ENCODE peak calls at places on chromosomes 5 and 9, in nine cellular contexts. One of them, this sample, is unnamed.

GRCh38 chr5:173923236-173924104 is 35.3 kb downstream of the CPEB4 start:
- DNase-seq in DND-41: no peak
- DNase-seq in MM.1S: no peak
- DNase-seq in aorta: no peak
- DNase-seq in heart left ventricle: no peak
- DNase-seq in GM12878: no peak
- DNase-seq in thoracic aorta: no peak
- DNase-seq in breast epithelium: no peak
- DNase-seq in OCI-LY7: peak; percentile 37
- DNase-seq in this sample: no peak

GRCh38 chr9:128550770-128551651 is 1.4 kb upstream of the SPTAN1 start:
- DNase-seq in DND-41: no peak
- DNase-seq in GM12878: no peak
- DNase-seq in heart left ventricle: peak; percentile 30
- DNase-seq in MM.1S: no peak
- DNase-seq in OCI-LY7: no peak
- DNase-seq in aorta: no peak
- DNase-seq in breast epithelium: no peak
- DNase-seq in thoracic aorta: no peak
- DNase-seq in this sample: no peak

GRCh38 chr5:172959824-172960799 is 888 bp downstream of the RPL26L1 start:
- DNase-seq in GM12878: no peak
- DNase-seq in thoracic aorta: no peak
- DNase-seq in breast epithelium: no peak
- DNase-seq in aorta: no peak
- DNase-seq in DND-41: peak; percentile 17
- DNase-seq in heart left ventricle: no peak
- DNase-seq in OCI-LY7: no peak
- DNase-seq in MM.1S: peak; percentile 23
- DNase-seq in this sample: no peak

GRCh38 chr9:123725389-123725788 is 204.5 kb downstream of the DENND1A start:
- DNase-seq in DND-41: no peak
- DNase-seq in MM.1S: no peak
- DNase-seq in heart left ventricle: no peak
- DNase-seq in OCI-LY7: no peak
- DNase-seq in thoracic aorta: no peak
- DNase-seq in breast epithelium: no peak
- DNase-seq in aorta: no peak
- DNase-seq in GM12878: no peak
- DNase-seq in this sample: no peak

GRCh38 chr5:74579215-74579614 is 61.3 kb downstream of the ENC1 start:
- DNase-seq in MM.1S: peak; percentile 84
- DNase-seq in heart left ventricle: no peak
- DNase-seq in aorta: no peak
- DNase-seq in DND-41: peak; percentile 46
- DNase-seq in breast epithelium: no peak
- DNase-seq in GM12878: peak; percentile 87
- DNase-seq in thoracic aorta: no peak
- DNase-seq in OCI-LY7: no peak
- DNase-seq in this sample: no peak

GRCh38 chr5:74075496-74075895 is 449.5 kb downstream of the ARHGEF28 start:
- DNase-seq in DND-41: no peak
- DNase-seq in thoracic aorta: no peak
- DNase-seq in aorta: no peak
- DNase-seq in MM.1S: no peak
- DNase-seq in breast epithelium: no peak
- DNase-seq in heart left ventricle: no peak
- DNase-seq in GM12878: no peak
- DNase-seq in OCI-LY7: no peak
- DNase-seq in this sample: no peak

GRCh38 chr5:31193591-31194457 is at the start of gene CDH6:
- DNase-seq in MM.1S: no peak
- DNase-seq in thoracic aorta: no peak
- DNase-seq in breast epithelium: no peak
- DNase-seq in heart left ventricle: peak; percentile 13
- DNase-seq in OCI-LY7: no peak
- DNase-seq in aorta: peak; percentile 80
- DNase-seq in DND-41: no peak
- DNase-seq in GM12878: no peak
- DNase-seq in this sample: no peak

GRCh38 chr5:31952034-31952433 is 222.1 kb downstream of the GOLPH3 start:
- DNase-seq in aorta: no peak
- DNase-seq in GM12878: no peak
- DNase-seq in thoracic aorta: no peak
- DNase-seq in breast epithelium: no peak
- DNase-seq in DND-41: no peak
- DNase-seq in heart left ventricle: no peak
- DNase-seq in MM.1S: no peak
- DNase-seq in OCI-LY7: no peak
- DNase-seq in this sample: no peak

GRCh38 chr9:2655411-2655901 is 33.9 kb downstream of the VLDLR start:
- DNase-seq in thoracic aorta: peak; percentile 6
- DNase-seq in heart left ventricle: no peak
- DNase-seq in aorta: no peak
- DNase-seq in MM.1S: peak; percentile 56
- DNase-seq in breast epithelium: no peak
- DNase-seq in DND-41: peak; percentile 63
- DNase-seq in GM12878: no peak
- DNase-seq in OCI-LY7: peak; percentile 8
- DNase-seq in this sample: no peak

GRCh38 chr5:118076490-118076889 is 911.9 kb downstream of the DTWD2 start:
- DNase-seq in thoracic aorta: no peak
- DNase-seq in aorta: no peak
- DNase-seq in breast epithelium: no peak
- DNase-seq in MM.1S: no peak
- DNase-seq in OCI-LY7: no peak
- DNase-seq in heart left ventricle: no peak
- DNase-seq in DND-41: no peak
- DNase-seq in GM12878: no peak
- DNase-seq in this sample: no peak

GRCh38 chr5:127305486-127305885 is 14.9 kb downstream of the MEGF10 start:
- DNase-seq in heart left ventricle: no peak
- DNase-seq in breast epithelium: no peak
- DNase-seq in GM12878: no peak
- DNase-seq in aorta: no peak
- DNase-seq in DND-41: no peak
- DNase-seq in MM.1S: no peak
- DNase-seq in thoracic aorta: no peak
- DNase-seq in OCI-LY7: no peak
- DNase-seq in this sample: no peak

GRCh38 chr5:32270946-32271345 is 41.8 kb downstream of the MTMR12 start:
- DNase-seq in aorta: no peak
- DNase-seq in heart left ventricle: no peak
- DNase-seq in DND-41: no peak
- DNase-seq in breast epithelium: no peak
- DNase-seq in thoracic aorta: no peak
- DNase-seq in MM.1S: no peak
- DNase-seq in OCI-LY7: no peak
- DNase-seq in GM12878: no peak
- DNase-seq in this sample: no peak

GRCh38 chr9:133874061-133874638 is 118.0 kb downstream of the VAV2 start:
- DNase-seq in heart left ventricle: no peak
- DNase-seq in thoracic aorta: no peak
- DNase-seq in GM12878: no peak
- DNase-seq in breast epithelium: no peak
- DNase-seq in aorta: no peak
- DNase-seq in DND-41: no peak
- DNase-seq in OCI-LY7: no peak
- DNase-seq in MM.1S: no peak
- DNase-seq in this sample: no peak

GRCh38 chr9:133874659-133875058 is 117.5 kb downstream of the VAV2 start:
- DNase-seq in OCI-LY7: no peak
- DNase-seq in GM12878: no peak
- DNase-seq in heart left ventricle: no peak
- DNase-seq in thoracic aorta: no peak
- DNase-seq in breast epithelium: no peak
- DNase-seq in DND-41: no peak
- DNase-seq in MM.1S: no peak
- DNase-seq in aorta: no peak
- DNase-seq in this sample: no peak

GRCh38 chr9:133875131-133875530 is 117.0 kb downstream of the VAV2 start:
- DNase-seq in DND-41: no peak
- DNase-seq in aorta: no peak
- DNase-seq in OCI-LY7: no peak
- DNase-seq in breast epithelium: no peak
- DNase-seq in thoracic aorta: no peak
- DNase-seq in MM.1S: no peak
- DNase-seq in GM12878: no peak
- DNase-seq in heart left ventricle: no peak
- DNase-seq in this sample: no peak

GRCh38 chr9:133870598-133871595 is 121.2 kb downstream of the VAV2 start:
- DNase-seq in heart left ventricle: no peak
- DNase-seq in breast epithelium: no peak
- DNase-seq in aorta: no peak
- DNase-seq in thoracic aorta: no peak
- DNase-seq in DND-41: no peak
- DNase-seq in GM12878: no peak
- DNase-seq in OCI-LY7: no peak
- DNase-seq in MM.1S: no peak
- DNase-seq in this sample: no peak

GRCh38 chr9:133873006-133873780 is 118.9 kb downstream of the VAV2 start:
- DNase-seq in thoracic aorta: no peak
- DNase-seq in DND-41: no peak
- DNase-seq in GM12878: no peak
- DNase-seq in MM.1S: no peak
- DNase-seq in heart left ventricle: no peak
- DNase-seq in OCI-LY7: no peak
- DNase-seq in breast epithelium: no peak
- DNase-seq in aorta: no peak
- DNase-seq in this sample: no peak
- H3K27ac ChIP-seq in thoracic aorta: no peak overlapping the region
- H3K27ac ChIP-seq in DND-41: no peak overlapping the region
- H3K27ac ChIP-seq in GM12878: no peak overlapping the region
- H3K27ac ChIP-seq in MM.1S: no peak overlapping the region
- H3K27ac ChIP-seq in heart left ventricle: no peak overlapping the region
- H3K27ac ChIP-seq in OCI-LY7: no peak overlapping the region
- H3K27ac ChIP-seq in breast epithelium: no peak overlapping the region
- H3K27ac ChIP-seq in aorta: no peak overlapping the region
- H3K27ac ChIP-seq in this sample: no peak overlapping the region

DNA sequence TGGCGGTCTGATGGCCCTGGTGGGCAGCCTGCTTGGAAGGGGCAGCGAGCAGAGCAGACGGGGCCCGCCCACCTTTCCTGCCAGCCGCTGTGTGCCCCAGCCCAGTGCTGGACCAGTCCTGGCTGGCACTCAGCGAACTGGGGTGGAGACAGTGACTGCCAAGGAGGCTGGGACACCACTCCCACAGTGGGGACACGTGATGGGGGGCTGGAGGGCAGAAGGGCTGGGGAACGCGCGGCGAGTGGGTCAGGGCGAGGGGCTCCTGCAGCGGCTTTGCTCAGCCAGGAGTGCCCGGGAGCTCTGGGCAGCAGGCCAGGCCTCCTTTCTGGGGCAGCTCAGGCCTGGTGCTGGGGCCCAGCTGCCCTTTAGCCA is 19.5 kb downstream of the NCS1 start:
- DNase-seq in heart left ventricle: no peak
- DNase-seq in aorta: no peak
- DNase-seq in MM.1S: no peak
- DNase-seq in breast epithelium: no peak
- DNase-seq in OCI-LY7: no peak
- DNase-seq in thoracic aorta: no peak
- DNase-seq in DND-41: no peak
- DNase-seq in GM12878: no peak
- DNase-seq in this sample: peak; percentile 59
- H3K27ac ChIP-seq in heart left ventricle: no peak overlapping the region
- H3K27ac ChIP-seq in aorta: no peak overlapping the region
- H3K27ac ChIP-seq in MM.1S: no peak overlapping the region
- H3K27ac ChIP-seq in breast epithelium: no peak overlapping the region
- H3K27ac ChIP-seq in OCI-LY7: no peak overlapping the region
- H3K27ac ChIP-seq in thoracic aorta: no peak overlapping the region
- H3K27ac ChIP-seq in DND-41: no peak overlapping the region
- H3K27ac ChIP-seq in GM12878: no peak overlapping the region
- H3K27ac ChIP-seq in this sample: no peak overlapping the region

DNA sequence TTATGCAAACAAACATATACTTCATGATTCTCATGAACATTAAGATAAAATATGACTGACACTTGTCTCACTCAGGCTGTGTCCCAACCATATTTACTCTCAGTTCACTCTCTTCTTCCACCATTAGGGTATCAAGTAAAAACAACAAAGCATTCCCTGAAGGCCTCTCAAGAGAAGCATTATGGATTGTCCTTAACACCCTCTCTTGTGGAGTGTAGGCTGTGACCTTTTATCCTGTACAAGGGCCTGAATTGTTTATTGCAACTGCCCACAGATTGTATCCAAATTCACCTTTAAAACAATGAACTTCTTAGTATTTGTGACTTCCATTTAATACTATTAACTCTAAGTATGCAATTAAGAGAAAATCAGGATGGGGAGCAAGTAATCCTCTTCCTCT is 78.1 kb downstream of the RICTOR start:
- DNase-seq in DND-41: no peak
- DNase-seq in aorta: no peak
- DNase-seq in GM12878: no peak
- DNase-seq in heart left ventricle: no peak
- DNase-seq in breast epithelium: no peak
- DNase-seq in thoracic aorta: no peak
- DNase-seq in OCI-LY7: no peak
- DNase-seq in MM.1S: no peak
- DNase-seq in this sample: no peak
- H3K27ac ChIP-seq in DND-41: no peak overlapping the region
- H3K27ac ChIP-seq in aorta: no peak overlapping the region
- H3K27ac ChIP-seq in GM12878: no peak overlapping the region
- H3K27ac ChIP-seq in heart left ventricle: peak overlapping the region; percentile 19
- H3K27ac ChIP-seq in breast epithelium: no peak overlapping the region
- H3K27ac ChIP-seq in thoracic aorta: no peak overlapping the region
- H3K27ac ChIP-seq in OCI-LY7: no peak overlapping the region
- H3K27ac ChIP-seq in MM.1S: no peak overlapping the region
- H3K27ac ChIP-seq in this sample: no peak overlapping the region

DNA sequence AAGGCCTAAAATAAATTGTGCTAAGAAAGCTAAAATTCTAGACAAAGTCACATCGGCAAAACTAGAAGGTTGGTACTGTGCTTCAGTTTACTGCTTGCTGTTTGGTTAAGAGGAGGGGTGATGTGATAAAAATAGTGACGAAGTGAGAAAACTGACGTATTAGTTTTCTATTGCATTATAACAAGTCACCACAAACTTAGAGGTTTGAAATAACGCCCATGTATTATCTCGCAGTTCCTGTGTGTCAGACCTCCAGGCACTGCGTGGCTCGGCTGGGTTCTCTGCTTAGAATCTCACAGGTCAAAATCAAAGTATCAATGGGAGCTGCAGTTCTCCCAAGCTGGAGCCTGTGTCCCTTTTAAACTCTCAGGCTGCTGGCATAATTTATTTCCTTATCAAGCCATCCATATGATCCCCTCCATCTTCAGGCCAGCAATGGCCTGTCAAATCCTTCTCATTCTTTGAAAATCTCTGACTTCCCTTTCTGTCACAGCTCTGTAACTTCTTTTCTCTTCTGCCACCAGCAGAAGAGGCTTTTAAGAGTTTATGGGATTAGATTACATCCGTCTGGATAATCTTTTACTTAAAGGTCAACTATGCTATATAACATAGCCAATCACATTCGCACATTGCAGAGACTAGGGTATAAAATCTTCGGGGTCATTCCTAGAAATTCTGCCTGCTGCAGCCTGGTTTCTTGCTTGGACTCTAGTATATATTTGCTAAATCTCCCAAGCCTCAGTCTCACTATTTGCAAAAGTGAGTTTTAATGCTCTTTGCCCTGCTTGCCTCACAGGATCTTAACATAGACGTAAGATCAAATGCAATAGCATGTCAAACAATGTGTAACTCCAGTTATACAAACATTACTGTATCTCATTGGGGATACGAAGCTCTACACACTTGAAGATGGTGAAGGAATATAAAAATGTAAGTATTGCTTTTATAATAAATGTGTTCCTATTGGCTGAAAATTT is 104.1 kb upstream of the CDKN2B start:
- DNase-seq in GM12878: no peak
- DNase-seq in MM.1S: no peak
- DNase-seq in DND-41: no peak
- DNase-seq in heart left ventricle: no peak
- DNase-seq in OCI-LY7: no peak
- DNase-seq in breast epithelium: no peak
- DNase-seq in thoracic aorta: no peak
- DNase-seq in aorta: no peak
- DNase-seq in this sample: no peak
- H3K27ac ChIP-seq in GM12878: no peak overlapping the region
- H3K27ac ChIP-seq in MM.1S: no peak overlapping the region
- H3K27ac ChIP-seq in DND-41: no peak overlapping the region
- H3K27ac ChIP-seq in heart left ventricle: no peak overlapping the region
- H3K27ac ChIP-seq in OCI-LY7: no peak overlapping the region
- H3K27ac ChIP-seq in breast epithelium: no peak overlapping the region
- H3K27ac ChIP-seq in thoracic aorta: no peak overlapping the region
- H3K27ac ChIP-seq in aorta: no peak overlapping the region
- H3K27ac ChIP-seq in this sample: no peak overlapping the region

This sample was measured in pancreas.